ENCODE peak calls at places on chromosomes 1 and 21, in six cellular contexts. H is GM10248; G is fibroblast of pulmonary artery; S is suprapubic skin; Q is neural progenitor cell; P is CD8-positive, alpha-beta T cell. I is an unnamed sample.

GRCh38 chr1:175555266-175555665 is 188.1 kb downstream of the TNR start:
- DNase-seq in H (no peak), G (peak; percentile 7), S (no peak), Q (no peak), P (no peak), I (no peak)

GRCh38 chr1:180927841-180928240 is 15.1 kb downstream of the KIAA1614 start:
- DNase-seq in H (no peak), G (peak; percentile 7), S (no peak), Q (no peak), P (no peak), I (no peak)

GRCh38 chr21:25561668-25562641 is 45.3 kb downstream of the MRPL39 start:
- DNase-seq in H (peak; percentile 66), G (peak; percentile 73), S (peak; percentile 64), Q (peak; percentile 69), P (peak; percentile 64), I (peak; percentile 54)

GRCh38 chr1:7301346-7301993 is 469.6 kb upstream of the VAMP3 start:
- DNase-seq in H (no peak), G (no peak), S (no peak), Q (no peak), P (no peak), I (no peak)

GRCh38 chr21:23009360-23009759 is 2011.2 kb downstream of the NCAM2 start:
- DNase-seq in H (no peak), G (no peak), S (no peak), Q (no peak), P (no peak), I (no peak)

GRCh38 chr1:92599184-92599583 is 112.5 kb upstream of the GFI1 start:
- DNase-seq in H (peak; percentile 43), G (peak; percentile 68), S (no peak), Q (peak; percentile 20), P (no peak), I (peak; percentile 28)

GRCh38 chr1:35452086-35452485 is 105.1 kb downstream of the KIAA0319L start:
- DNase-seq in H (no peak), G (peak; percentile 96), S (peak; percentile 79), Q (no peak), P (no peak), I (no peak)

GRCh38 chr21:45067462-45068285 is 6.7 kb upstream of the ADARB1 start:
- DNase-seq in H (no peak), G (no peak), S (no peak), Q (no peak), P (no peak), I (no peak)

GRCh38 chr1:26471498-26472329 is 526 bp upstream of the HMGN2 start:
- DNase-seq in H (peak; percentile 51), G (peak; percentile 74), S (peak; percentile 83), Q (peak; percentile 90), P (peak; percentile 40), I (no peak)

GRCh38 chr1:184866991-184867788 is 107.1 kb downstream of the NIBAN1 start:
- DNase-seq in H (peak; percentile 47), G (peak; percentile 98), S (no peak), Q (no peak), P (peak; percentile 63), I (no peak)

GRCh38 chr1:183877321-183877720 is 72.4 kb downstream of the RGL1 start:
- DNase-seq in H (no peak), G (peak; percentile 89), S (no peak), Q (peak; percentile 36), P (no peak), I (no peak)

GRCh38 chr1:26999440-26999987 is 6.0 kb downstream of the TRNP1 start:
- DNase-seq in H (no peak), G (peak; percentile 99), S (peak; percentile 76), Q (peak; percentile 85), P (no peak), I (no peak)

GRCh38 chr1:43980255-43981134 is 1.5 kb downstream of the B4GALT2 start:
- DNase-seq in H (no peak), G (peak; percentile 36), S (no peak), Q (no peak), P (no peak), I (no peak)

GRCh38 chr1:46247433-46248121 is at the start of gene RAD54L:
- DNase-seq in H (peak; percentile 99), G (peak; percentile 99), S (peak; percentile 98), Q (peak; percentile 99), P (peak; percentile 95), I (peak; percentile 100)

GRCh38 chr1:46244656-46245371 is 2.7 kb upstream of the RAD54L start:
- DNase-seq in H (peak; percentile 51), G (peak; percentile 43), S (no peak), Q (no peak), P (no peak), I (peak; percentile 74)

GRCh38 chr1:46246548-46247432 is 773 bp upstream of the RAD54L start:
- DNase-seq in H (peak; percentile 40), G (peak; percentile 46), S (no peak), Q (no peak), P (no peak), I (peak; percentile 67)

GRCh38 chr1:46242918-46243317 is 4.6 kb upstream of the RAD54L start:
- DNase-seq in H (no peak), G (no peak), S (no peak), Q (no peak), P (no peak), I (no peak)

GRCh38 chr1:46248122-46248920 is 758 bp downstream of the RAD54L start:
- DNase-seq in H (peak; percentile 24), G (no peak), S (peak; percentile 66), Q (peak; percentile 65), P (no peak), I (peak; percentile 73)
- TF ChIP-seq CTCF in H (no peak), G (no peak), S (no peak), Q (peak; percentile 59), P (no peak), I (peak; percentile 78)

DNA sequence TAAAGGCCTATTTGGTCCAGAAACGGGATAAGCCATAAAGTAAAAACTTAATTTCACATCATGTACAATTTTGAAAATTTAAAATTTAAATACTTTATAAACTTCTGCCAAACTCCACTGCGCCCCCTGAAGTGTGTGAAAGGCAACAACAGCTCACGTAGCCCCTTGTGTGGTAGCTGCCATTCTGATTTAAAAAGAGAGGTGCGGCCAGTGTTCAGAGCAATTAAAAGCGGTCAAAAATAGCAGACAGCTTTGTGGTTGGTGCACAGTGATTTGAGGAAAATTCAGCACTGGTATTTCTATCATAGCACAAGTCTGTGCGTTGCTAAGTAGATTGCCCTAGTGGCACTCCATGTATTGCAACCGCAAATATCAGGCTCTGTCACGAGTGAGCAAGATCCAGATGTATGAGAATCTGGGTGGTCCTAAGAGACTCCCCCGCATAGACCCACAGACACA is 122.5 kb downstream of the ATG4C start:
- DNase-seq in H (no peak), G (peak; percentile 26), S (no peak), Q (peak; percentile 55), P (no peak), I (peak; percentile 3)
- TF ChIP-seq CTCF in H (peak; percentile 18), G (peak; percentile 55), S (no peak), Q (peak; percentile 82), P (no peak), I (peak; percentile 75)

GRCh38 chr21:41832230-41833137 is 46.7 kb downstream of the PRDM15 start:
- DNase-seq in H (no peak), G (no peak), S (no peak), Q (no peak), P (no peak), I (no peak)
- TF ChIP-seq CTCF in H (no peak), G (no peak), S (no peak), Q (no peak), P (no peak), I (peak; percentile 66)

DNA sequence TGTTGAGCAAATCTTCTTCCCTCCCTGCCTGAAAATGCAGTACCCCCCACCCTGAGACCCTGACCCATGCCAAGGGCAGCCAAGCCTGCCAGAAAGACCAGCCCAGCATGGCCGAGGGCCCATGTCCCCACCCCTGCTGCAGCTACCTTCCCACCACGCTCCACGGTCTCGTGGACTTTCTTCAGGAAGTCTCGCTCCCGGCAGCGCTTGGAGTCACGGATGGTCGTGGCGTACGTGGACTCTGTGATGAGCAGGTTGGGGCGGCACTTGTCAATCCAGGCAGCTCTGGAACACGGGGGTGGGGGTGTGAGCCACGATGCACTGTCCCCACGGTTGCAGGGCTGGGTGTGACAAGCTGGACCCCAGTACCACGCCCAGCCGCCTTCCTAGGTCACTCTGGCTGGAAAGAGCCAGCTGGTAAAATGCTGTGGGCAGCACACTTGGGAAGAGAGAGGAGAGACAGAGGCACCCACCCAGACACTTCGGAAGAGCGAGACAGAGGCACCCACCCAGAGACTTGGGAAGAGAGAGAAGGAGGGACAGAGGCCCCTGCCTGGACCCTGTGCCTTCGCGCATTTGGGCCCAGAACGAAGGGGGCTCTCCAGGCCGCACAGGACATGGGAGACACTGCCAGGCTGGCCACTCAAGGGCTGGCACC is 6.4 kb downstream of the PUSL1 start:
- DNase-seq in H (no peak), G (no peak), S (no peak), Q (no peak), P (no peak), I (no peak)
- TF ChIP-seq CTCF in H (no peak), G (no peak), S (no peak), Q (no peak), P (no peak), I (no peak)

I was measured in OCI-LY7.